ENCODE peak calls at places on chromosomes 12 and 14, in seven cellular contexts. One of them, this sample, is unnamed.

GRCh38 chr12:50059440-50060119 is 2.2 kb downstream of the ASIC1 start:
- DNase-seq in cardiac fibroblast: no peak
- DNase-seq in GM20000: no peak
- DNase-seq in upper lobe of left lung: no peak
- DNase-seq in fibroblast of pulmonary artery: no peak
- DNase-seq in HepG2: no peak
- DNase-seq in fibroblast of the aortic adventitia: no peak
- DNase-seq in this sample: no peak

GRCh38 chr12:14284189-14284722 is 81.2 kb upstream of the ATF7IP start:
- DNase-seq in cardiac fibroblast: no peak
- DNase-seq in GM20000: peak
- DNase-seq in upper lobe of left lung: no peak
- DNase-seq in fibroblast of pulmonary artery: peak
- DNase-seq in HepG2: no peak
- DNase-seq in fibroblast of the aortic adventitia: peak
- DNase-seq in this sample: no peak

GRCh38 chr14:94886931-94887330 is 117.0 kb upstream of the GSC start:
- DNase-seq in cardiac fibroblast: no peak
- DNase-seq in GM20000: no peak
- DNase-seq in upper lobe of left lung: no peak
- DNase-seq in fibroblast of pulmonary artery: no peak
- DNase-seq in HepG2: no peak
- DNase-seq in fibroblast of the aortic adventitia: no peak
- DNase-seq in this sample: no peak

GRCh38 chr12:31033681-31034080 is 40.0 kb upstream of the DDX11 start:
- DNase-seq in cardiac fibroblast: no peak
- DNase-seq in GM20000: no peak
- DNase-seq in upper lobe of left lung: no peak
- DNase-seq in fibroblast of pulmonary artery: no peak
- DNase-seq in HepG2: no peak
- DNase-seq in fibroblast of the aortic adventitia: no peak
- DNase-seq in this sample: no peak

GRCh38 chr12:28583771-28584261 is 393.6 kb downstream of the CCDC91 start:
- DNase-seq in cardiac fibroblast: peak
- DNase-seq in GM20000: no peak
- DNase-seq in upper lobe of left lung: no peak
- DNase-seq in fibroblast of pulmonary artery: peak
- DNase-seq in HepG2: no peak
- DNase-seq in fibroblast of the aortic adventitia: no peak
- DNase-seq in this sample: no peak

GRCh38 chr12:11545438-11546330 is 103.8 kb upstream of the ETV6 start:
- DNase-seq in cardiac fibroblast: peak
- DNase-seq in GM20000: peak
- DNase-seq in upper lobe of left lung: no peak
- DNase-seq in fibroblast of pulmonary artery: peak
- DNase-seq in HepG2: no peak
- DNase-seq in fibroblast of the aortic adventitia: no peak
- DNase-seq in this sample: no peak

GRCh38 chr12:27123642-27124041 is 41.3 kb upstream of the C12orf71 start:
- DNase-seq in cardiac fibroblast: peak
- DNase-seq in GM20000: peak
- DNase-seq in upper lobe of left lung: no peak
- DNase-seq in fibroblast of pulmonary artery: peak
- DNase-seq in HepG2: peak
- DNase-seq in fibroblast of the aortic adventitia: peak
- DNase-seq in this sample: no peak

GRCh38 chr12:115912440-115912839 is 365.1 kb downstream of the MED13L start:
- DNase-seq in cardiac fibroblast: no peak
- DNase-seq in GM20000: no peak
- DNase-seq in upper lobe of left lung: no peak
- DNase-seq in fibroblast of pulmonary artery: no peak
- DNase-seq in HepG2: no peak
- DNase-seq in fibroblast of the aortic adventitia: no peak
- DNase-seq in this sample: no peak

GRCh38 chr14:102363182-102363952 is 626 bp downstream of the TECPR2 start:
- DNase-seq in cardiac fibroblast: peak
- DNase-seq in GM20000: no peak
- DNase-seq in upper lobe of left lung: peak
- DNase-seq in fibroblast of pulmonary artery: peak
- DNase-seq in HepG2: no peak
- DNase-seq in fibroblast of the aortic adventitia: peak
- DNase-seq in this sample: peak

GRCh38 chr12:104286538-104287482 is 16.7 kb upstream of the EID3 start:
- DNase-seq in cardiac fibroblast: peak
- DNase-seq in GM20000: peak
- DNase-seq in upper lobe of left lung: peak
- DNase-seq in fibroblast of pulmonary artery: peak
- DNase-seq in HepG2: peak
- DNase-seq in fibroblast of the aortic adventitia: peak
- DNase-seq in this sample: peak

GRCh38 chr12:104290320-104290719 is 13.2 kb upstream of the EID3 start:
- DNase-seq in cardiac fibroblast: no peak
- DNase-seq in GM20000: no peak
- DNase-seq in upper lobe of left lung: no peak
- DNase-seq in fibroblast of pulmonary artery: peak
- DNase-seq in HepG2: no peak
- DNase-seq in fibroblast of the aortic adventitia: peak
- DNase-seq in this sample: no peak

GRCh38 chr12:104290855-104291254 is 12.7 kb upstream of the EID3 start:
- DNase-seq in cardiac fibroblast: no peak
- DNase-seq in GM20000: no peak
- DNase-seq in upper lobe of left lung: no peak
- DNase-seq in fibroblast of pulmonary artery: no peak
- DNase-seq in HepG2: no peak
- DNase-seq in fibroblast of the aortic adventitia: peak
- DNase-seq in this sample: no peak

GRCh38 chr12:104285740-104286537 is 17.6 kb upstream of the EID3 start:
- DNase-seq in cardiac fibroblast: no peak
- DNase-seq in GM20000: no peak
- DNase-seq in upper lobe of left lung: no peak
- DNase-seq in fibroblast of pulmonary artery: peak
- DNase-seq in HepG2: no peak
- DNase-seq in fibroblast of the aortic adventitia: peak
- DNase-seq in this sample: no peak

GRCh38 chr12:104288635-104289258 is 14.8 kb upstream of the EID3 start:
- DNase-seq in cardiac fibroblast: peak
- DNase-seq in GM20000: peak
- DNase-seq in upper lobe of left lung: peak
- DNase-seq in fibroblast of pulmonary artery: peak
- DNase-seq in HepG2: peak
- DNase-seq in fibroblast of the aortic adventitia: peak
- DNase-seq in this sample: peak
- TF ChIP-seq CTCF in cardiac fibroblast: no peak
- TF ChIP-seq CTCF in GM20000: no peak
- TF ChIP-seq CTCF in upper lobe of left lung: no peak
- TF ChIP-seq CTCF in fibroblast of pulmonary artery: no peak
- TF ChIP-seq CTCF in HepG2: peak
- TF ChIP-seq CTCF in fibroblast of the aortic adventitia: no peak
- TF ChIP-seq CTCF in this sample: no peak

GRCh38 chr14:85531594-85532391 is 1.8 kb downstream of the FLRT2 start:
- DNase-seq in cardiac fibroblast: peak
- DNase-seq in GM20000: peak
- DNase-seq in upper lobe of left lung: peak
- DNase-seq in fibroblast of pulmonary artery: peak
- DNase-seq in HepG2: no peak
- DNase-seq in fibroblast of the aortic adventitia: peak
- DNase-seq in this sample: no peak
- TF ChIP-seq CTCF in cardiac fibroblast: peak
- TF ChIP-seq CTCF in GM20000: no peak
- TF ChIP-seq CTCF in upper lobe of left lung: no peak
- TF ChIP-seq CTCF in fibroblast of pulmonary artery: peak
- TF ChIP-seq CTCF in HepG2: peak
- TF ChIP-seq CTCF in fibroblast of the aortic adventitia: peak
- TF ChIP-seq CTCF in this sample: no peak

DNA sequence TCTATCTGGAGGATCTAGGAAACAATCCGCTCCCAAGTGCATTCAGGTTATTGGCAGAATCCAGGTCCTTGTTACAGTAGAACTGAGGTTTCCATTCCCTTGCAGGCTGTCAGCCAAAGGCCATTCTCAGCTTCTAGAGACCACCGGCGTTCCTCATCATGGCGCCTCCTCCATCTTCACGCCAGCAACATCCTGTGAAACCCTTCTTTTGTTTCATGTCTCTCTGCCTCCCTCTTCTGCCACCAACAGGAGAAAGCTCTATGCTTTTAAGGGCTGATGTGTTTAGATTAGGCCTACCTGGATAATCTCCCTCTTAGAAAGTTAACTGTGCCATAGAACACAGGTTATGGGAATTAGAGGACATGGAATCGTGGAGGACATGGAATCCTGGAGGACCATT is 133.0 kb upstream of the RASSF8 start:
- DNase-seq in cardiac fibroblast: no peak
- DNase-seq in GM20000: no peak
- DNase-seq in upper lobe of left lung: no peak
- DNase-seq in fibroblast of pulmonary artery: peak
- DNase-seq in HepG2: no peak
- DNase-seq in fibroblast of the aortic adventitia: peak
- DNase-seq in this sample: no peak
- TF ChIP-seq CTCF in cardiac fibroblast: peak
- TF ChIP-seq CTCF in GM20000: no peak
- TF ChIP-seq CTCF in upper lobe of left lung: no peak
- TF ChIP-seq CTCF in fibroblast of pulmonary artery: peak
- TF ChIP-seq CTCF in HepG2: no peak
- TF ChIP-seq CTCF in fibroblast of the aortic adventitia: peak
- TF ChIP-seq CTCF in this sample: no peak

GRCh38 chr14:67583711-67584644 is 16.1 kb downstream of the PIGH start:
- DNase-seq in cardiac fibroblast: peak
- DNase-seq in GM20000: peak
- DNase-seq in upper lobe of left lung: no peak
- DNase-seq in fibroblast of pulmonary artery: peak
- DNase-seq in HepG2: peak
- DNase-seq in fibroblast of the aortic adventitia: peak
- DNase-seq in this sample: no peak
- TF ChIP-seq CTCF in cardiac fibroblast: peak
- TF ChIP-seq CTCF in GM20000: peak
- TF ChIP-seq CTCF in upper lobe of left lung: peak
- TF ChIP-seq CTCF in fibroblast of pulmonary artery: peak
- TF ChIP-seq CTCF in HepG2: peak
- TF ChIP-seq CTCF in fibroblast of the aortic adventitia: peak
- TF ChIP-seq CTCF in this sample: no peak

DNA sequence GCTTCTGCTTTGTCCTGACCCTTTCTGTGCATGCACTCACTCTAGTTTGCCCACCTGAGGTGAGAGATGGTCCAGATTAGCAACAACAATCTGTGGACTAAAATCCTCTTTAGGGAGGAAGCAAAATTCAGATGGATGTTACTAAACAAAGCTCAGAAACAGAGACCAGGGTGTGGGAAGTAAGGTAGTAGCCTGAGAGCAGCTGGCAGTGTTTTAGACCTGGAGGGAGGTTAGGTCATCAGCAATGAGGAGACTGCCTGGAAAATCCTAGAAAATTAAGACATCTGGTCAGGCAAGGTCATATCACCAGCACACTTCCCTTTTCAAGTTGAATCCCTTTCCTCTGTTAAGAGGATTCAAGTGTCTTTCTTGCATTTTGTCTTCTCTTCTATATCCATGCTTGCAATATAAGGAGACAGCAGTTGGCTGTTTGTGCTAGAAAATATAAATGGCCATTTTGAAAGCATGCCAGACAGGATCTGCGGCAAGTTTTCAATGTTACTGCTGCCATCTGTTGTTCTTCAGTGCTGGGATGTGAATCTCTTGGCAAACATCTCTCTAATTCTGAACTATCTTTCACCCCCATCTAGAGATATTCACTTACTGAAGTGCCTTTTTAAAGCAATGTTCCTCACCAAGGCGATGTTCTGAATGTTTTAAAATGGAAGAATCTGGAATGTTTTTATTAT is 266.4 kb downstream of the NAV3 start:
- DNase-seq in cardiac fibroblast: peak
- DNase-seq in GM20000: no peak
- DNase-seq in upper lobe of left lung: no peak
- DNase-seq in fibroblast of pulmonary artery: peak
- DNase-seq in HepG2: no peak
- DNase-seq in fibroblast of the aortic adventitia: peak
- DNase-seq in this sample: no peak
- TF ChIP-seq CTCF in cardiac fibroblast: peak
- TF ChIP-seq CTCF in GM20000: no peak
- TF ChIP-seq CTCF in upper lobe of left lung: no peak
- TF ChIP-seq CTCF in fibroblast of pulmonary artery: no peak
- TF ChIP-seq CTCF in HepG2: no peak
- TF ChIP-seq CTCF in fibroblast of the aortic adventitia: peak
- TF ChIP-seq CTCF in this sample: no peak

GRCh38 chr14:72939630-72940029 is 13.4 kb downstream of the DCAF4 start:
- DNase-seq in cardiac fibroblast: no peak
- DNase-seq in GM20000: no peak
- DNase-seq in upper lobe of left lung: no peak
- DNase-seq in fibroblast of pulmonary artery: no peak
- DNase-seq in HepG2: no peak
- DNase-seq in fibroblast of the aortic adventitia: no peak
- DNase-seq in this sample: no peak

GRCh38 chr14:72943876-72944430 is 17.7 kb downstream of the DCAF4 start:
- DNase-seq in cardiac fibroblast: no peak
- DNase-seq in GM20000: no peak
- DNase-seq in upper lobe of left lung: no peak
- DNase-seq in fibroblast of pulmonary artery: no peak
- DNase-seq in HepG2: no peak
- DNase-seq in fibroblast of the aortic adventitia: no peak
- DNase-seq in this sample: no peak

GRCh38 chr14:72945628-72946027 is 19.4 kb downstream of the DCAF4 start:
- DNase-seq in cardiac fibroblast: no peak
- DNase-seq in GM20000: no peak
- DNase-seq in upper lobe of left lung: no peak
- DNase-seq in fibroblast of pulmonary artery: no peak
- DNase-seq in HepG2: no peak
- DNase-seq in fibroblast of the aortic adventitia: no peak
- DNase-seq in this sample: no peak

GRCh38 chr14:72941286-72941985 is 15.2 kb downstream of the DCAF4 start:
- DNase-seq in cardiac fibroblast: no peak
- DNase-seq in GM20000: no peak
- DNase-seq in upper lobe of left lung: no peak
- DNase-seq in fibroblast of pulmonary artery: peak
- DNase-seq in HepG2: no peak
- DNase-seq in fibroblast of the aortic adventitia: no peak
- DNase-seq in this sample: no peak

GRCh38 chr14:72942934-72943333 is 16.7 kb downstream of the DCAF4 start:
- DNase-seq in cardiac fibroblast: no peak
- DNase-seq in GM20000: no peak
- DNase-seq in upper lobe of left lung: no peak
- DNase-seq in fibroblast of pulmonary artery: no peak
- DNase-seq in HepG2: no peak
- DNase-seq in fibroblast of the aortic adventitia: no peak
- DNase-seq in this sample: no peak
- TF ChIP-seq CTCF in cardiac fibroblast: no peak
- TF ChIP-seq CTCF in GM20000: no peak
- TF ChIP-seq CTCF in upper lobe of left lung: no peak
- TF ChIP-seq CTCF in fibroblast of pulmonary artery: no peak
- TF ChIP-seq CTCF in HepG2: peak
- TF ChIP-seq CTCF in fibroblast of the aortic adventitia: no peak
- TF ChIP-seq CTCF in this sample: no peak

GRCh38 chr12:46205293-46205692 is 63.5 kb downstream of the SLC38A1 start:
- DNase-seq in cardiac fibroblast: peak
- DNase-seq in GM20000: no peak
- DNase-seq in upper lobe of left lung: no peak
- DNase-seq in fibroblast of pulmonary artery: peak
- DNase-seq in HepG2: no peak
- DNase-seq in fibroblast of the aortic adventitia: peak
- DNase-seq in this sample: no peak
- TF ChIP-seq CTCF in cardiac fibroblast: no peak
- TF ChIP-seq CTCF in GM20000: no peak
- TF ChIP-seq CTCF in upper lobe of left lung: no peak
- TF ChIP-seq CTCF in fibroblast of pulmonary artery: no peak
- TF ChIP-seq CTCF in HepG2: no peak
- TF ChIP-seq CTCF in fibroblast of the aortic adventitia: no peak
- TF ChIP-seq CTCF in this sample: no peak

GRCh38 chr14:99314623-99315022 is 42.6 kb upstream of the BCL11B start:
- DNase-seq in cardiac fibroblast: no peak
- DNase-seq in GM20000: no peak
- DNase-seq in upper lobe of left lung: no peak
- DNase-seq in fibroblast of pulmonary artery: no peak
- DNase-seq in HepG2: no peak
- DNase-seq in fibroblast of the aortic adventitia: no peak
- DNase-seq in this sample: no peak
- TF ChIP-seq CTCF in cardiac fibroblast: no peak
- TF ChIP-seq CTCF in GM20000: no peak
- TF ChIP-seq CTCF in upper lobe of left lung: no peak
- TF ChIP-seq CTCF in fibroblast of pulmonary artery: no peak
- TF ChIP-seq CTCF in HepG2: no peak
- TF ChIP-seq CTCF in fibroblast of the aortic adventitia: no peak
- TF ChIP-seq CTCF in this sample: no peak